ENCODE peak calls at places on chromosomes 4 and X, in four cellular contexts. H is right atrium auricular region, Q is choroid plexus epithelial cell, U is fibroblast of lung. N is an unnamed sample.

GRCh38 chrX:9396930-9397329 is 67.9 kb upstream of the TBL1X start:
- DNase-seq in Q (peak), U (peak), H (no peak), N (no peak)

GRCh38 chrX:12011075-12011474 is 127.2 kb upstream of the FRMPD4 start:
- DNase-seq in H (no peak), U (peak), Q (peak), N (no peak)

GRCh38 chr4:139266583-139267257 is 13.3 kb downstream of the MGARP start:
- DNase-seq in Q (peak), H (peak), U (peak), N (peak)

GRCh38 chrX:125604448-125604847 is 284.8 kb downstream of the TEX13C start:
- DNase-seq in U (no peak), Q (no peak), H (no peak), N (no peak)

GRCh38 chr4:184911310-184911709 is 85.5 kb upstream of the ACSL1 start:
- DNase-seq in U (peak), H (no peak), Q (peak), N (no peak)

GRCh38 chr4:185122681-185123345 is 20.3 kb upstream of the SLC25A4 start:
- DNase-seq in Q (no peak), U (no peak), H (no peak), N (no peak)

GRCh38 chr4:84159767-84160166 is 339.3 kb downstream of the NKX6-1 start:
- DNase-seq in Q (peak), U (no peak), H (no peak), N (no peak)

GRCh38 chr4:121964958-121965357 is 13.1 kb upstream of the TRPC3 start:
- DNase-seq in Q (no peak), U (no peak), H (no peak), N (no peak)

GRCh38 chr4:26522478-26522877 is 32.2 kb upstream of the CCKAR start:
- DNase-seq in U (no peak), Q (peak), H (no peak), N (no peak)

GRCh38 chr4:56653461-56654237 is 27.4 kb downstream of the HOPX start:
- DNase-seq in H (no peak), Q (no peak), U (no peak), N (no peak)

GRCh38 chr4:74018771-74019170 is 19.7 kb downstream of the CXCL3 start:
- DNase-seq in U (no peak), H (no peak), Q (no peak), N (no peak)

GRCh38 chrX:134544614-134545255 is 84.8 kb downstream of the HPRT1 start:
- DNase-seq in Q (no peak), U (no peak), H (peak), N (no peak)

GRCh38 chr4:189301692-189302091 is 639.0 kb upstream of the FRG1 start:
- DNase-seq in Q (no peak), U (no peak), H (no peak), N (no peak)

GRCh38 chr4:142443469-142443868 is 402.6 kb downstream of the INPP4B start:
- DNase-seq in U (no peak), H (no peak), Q (no peak), N (no peak)

GRCh38 chr4:101707596-101707995 is 82.9 kb upstream of the BANK1 start:
- DNase-seq in H (no peak), U (no peak), Q (peak), N (peak)

GRCh38 chr4:22190855-22191254 is 242.3 kb upstream of the KCNIP4 start:
- DNase-seq in H (no peak), Q (peak), U (peak), N (peak)

GRCh38 chrX:65667157-65667502 is 324 bp upstream of the MSN start:
- DNase-seq in H (no peak), Q (no peak), U (no peak), N (no peak)

GRCh38 chrX:117840645-117841044 is 276.0 kb downstream of the KLHL13 start:
- DNase-seq in U (no peak), H (no peak), Q (no peak), N (no peak)

GRCh38 chr4:89316931-89317366 is 9.3 kb upstream of the GPRIN3 start:
- DNase-seq in H (no peak), U (peak), Q (peak), N (no peak)

GRCh38 chrX:53223068-53223693 is 1.8 kb downstream of the KDM5C start:
- DNase-seq in U (peak), H (no peak), Q (no peak), N (no peak)

GRCh38 chr4:76716658-76717057 is 181.3 kb downstream of the SOWAHB start:
- DNase-seq in H (no peak), Q (no peak), U (no peak), N (no peak)

GRCh38 chrX:42678133-42678532 is 99.8 kb downstream of the PPP1R2C start:
- DNase-seq in U (no peak), H (no peak), Q (peak), N (no peak)
- TF ChIP-seq CTCF in U (no peak), H (no peak), Q (peak), N (peak)

DNA sequence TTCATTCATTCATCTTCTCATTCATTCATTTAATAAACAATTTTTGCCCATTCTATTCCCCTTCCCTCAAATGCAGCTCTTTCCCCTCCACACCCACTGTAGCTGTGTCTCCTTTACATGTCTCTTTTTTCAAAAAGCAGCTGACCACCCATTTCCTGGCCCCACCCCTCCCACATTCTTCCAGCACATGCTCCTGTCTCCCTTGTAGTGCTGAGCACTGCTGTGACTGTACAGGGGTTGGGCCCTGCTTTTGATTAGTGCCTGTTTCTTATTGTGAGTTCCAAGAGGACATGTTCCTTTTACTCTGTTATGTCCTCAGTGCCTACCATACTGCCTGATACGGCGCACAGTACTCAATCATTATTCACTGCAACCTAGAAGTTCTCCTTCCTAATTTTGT is 152.0 kb downstream of the STK32B start:
- DNase-seq in Q (no peak), H (no peak), U (no peak), N (no peak)
- H3K4me3 ChIP-seq in Q (no peak), H (no peak), U (no peak), N (no peak)

GRCh38 chrX:82813671-82814078 is 694.4 kb upstream of the POU3F4 start:
- DNase-seq in U (peak), H (no peak), Q (peak), N (no peak)
- TF ChIP-seq CTCF in U (no peak), H (no peak), Q (no peak), N (no peak)

GRCh38 chrX:25017667-25018247 is 2.0 kb upstream of the ARX start:
- DNase-seq in H (no peak), Q (no peak), U (no peak), N (no peak)

GRCh38 chrX:25020391-25021131 is 4.8 kb upstream of the ARX start:
- DNase-seq in Q (no peak), U (no peak), H (no peak), N (no peak)

GRCh38 chrX:25018682-25019081 is 2.9 kb upstream of the ARX start:
- DNase-seq in U (no peak), H (no peak), Q (no peak), N (no peak)

GRCh38 chrX:25021132-25021498 is 5.3 kb upstream of the ARX start:
- DNase-seq in Q (no peak), H (no peak), U (no peak), N (no peak)

GRCh38 chrX:25019707-25020390 is 4.1 kb upstream of the ARX start:
- DNase-seq in H (no peak), Q (no peak), U (no peak), N (no peak)
- H3K4me3 ChIP-seq in H (no peak), Q (no peak), U (no peak), N (no peak)

GRCh38 chr4:108492816-108493595 is 127.4 kb upstream of the RPL34 start:
- DNase-seq in H (no peak), U (peak), Q (peak), N (no peak)
- TF ChIP-seq CTCF in H (no peak), U (peak), Q (peak), N (peak)